ENCODE peak calls at places on chromosomes 3 and 15, in six cellular contexts. H is islet precursor cell, J is breast epithelium, B is left ventricle myocardium inferior, M is Caki2, D is pons. C is an unnamed sample.

GRCh38 chr3:62098646-62099365 is 274.5 kb downstream of the FEZF2 start:
- DNase-seq in H (no peak), J (no peak), B (no peak), M (no peak), D (no peak), C (no peak)

GRCh38 chr3:143586565-143586964 is 261.7 kb downstream of the SLC9A9 start:
- DNase-seq in H (no peak), J (peak; percentile 41), B (no peak), M (no peak), D (no peak), C (peak; percentile 77)

GRCh38 chr3:66554178-66554577 is 53.4 kb upstream of the LRIG1 start:
- DNase-seq in H (no peak), J (no peak), B (no peak), M (peak; percentile 5), D (no peak), C (no peak)

GRCh38 chr15:39594056-39594763 is 13.3 kb downstream of the THBS1 start:
- DNase-seq in H (no peak), J (no peak), B (no peak), M (no peak), D (no peak), C (no peak)

GRCh38 chr15:45456212-45457106 is 66.1 kb downstream of the SLC30A4 start:
- DNase-seq in H (peak; percentile 98), J (peak; percentile 94), B (no peak), M (peak; percentile 86), D (peak; percentile 55), C (no peak)

GRCh38 chr3:105700575-105700974 is 168.2 kb downstream of the CBLB start:
- DNase-seq in H (no peak), J (no peak), B (no peak), M (no peak), D (no peak), C (no peak)

GRCh38 chr15:95416576-95416975 is 913.9 kb upstream of the NR2F2 start:
- DNase-seq in H (no peak), J (no peak), B (no peak), M (no peak), D (no peak), C (no peak)

GRCh38 chr15:52787549-52788098 is 2.5 kb downstream of the ONECUT1 start:
- DNase-seq in H (no peak), J (no peak), B (no peak), M (no peak), D (no peak), C (no peak)

GRCh38 chr3:49016414-49017228 is 1.8 kb downstream of the DALRD3 start:
- DNase-seq in H (no peak), J (no peak), B (no peak), M (no peak), D (no peak), C (no peak)

GRCh38 chr15:90865702-90866101 is 2.7 kb upstream of the FURIN start:
- DNase-seq in H (no peak), J (no peak), B (no peak), M (no peak), D (no peak), C (no peak)

GRCh38 chr3:114557791-114558190 is 264.0 kb downstream of the TIGIT start:
- DNase-seq in H (no peak), J (no peak), B (no peak), M (no peak), D (no peak), C (no peak)

GRCh38 chr15:29840054-29840453 is 17.8 kb upstream of the TJP1 start:
- DNase-seq in H (no peak), J (no peak), B (no peak), M (no peak), D (no peak), C (no peak)

GRCh38 chr15:101811902-101812301 is at the start of gene OR4F15:
- DNase-seq in H (no peak), J (no peak), B (no peak), M (no peak), D (no peak), C (no peak)

GRCh38 chr15:42348083-42348482 is 11.2 kb upstream of the CAPN3 start:
- DNase-seq in H (no peak), J (no peak), B (no peak), M (no peak), D (no peak), C (no peak)

GRCh38 chr15:100180921-100181320 is 160.9 kb downstream of the ADAMTS17 start:
- DNase-seq in H (no peak), J (no peak), B (no peak), M (no peak), D (no peak), C (no peak)

GRCh38 chr3:41974223-41974622 is 12.3 kb upstream of the ULK4 start:
- DNase-seq in H (no peak), J (no peak), B (no peak), M (no peak), D (no peak), C (no peak)

GRCh38 chr3:156761713-156762575 is 64.2 kb upstream of the LEKR1 start:
- DNase-seq in H (no peak), J (no peak), B (no peak), M (no peak), D (no peak), C (no peak)

GRCh38 chr3:154428369-154429206 is 1.4 kb downstream of the GPR149 start:
- DNase-seq in H (peak; percentile 70), J (no peak), B (no peak), M (no peak), D (no peak), C (no peak)

GRCh38 chr3:54165865-54166264 is 43.5 kb downstream of the CACNA2D3 start:
- DNase-seq in H (peak; percentile 12), J (no peak), B (peak; percentile 26), M (no peak), D (no peak), C (no peak)

GRCh38 chr15:35752134-35752466 is 206.1 kb upstream of the DPH6 start:
- DNase-seq in H (no peak), J (no peak), B (no peak), M (no peak), D (no peak), C (no peak)

GRCh38 chr3:193780810-193781472 is 187.9 kb downstream of the OPA1 start:
- DNase-seq in H (peak; percentile 97), J (peak; percentile 67), B (peak; percentile 69), M (peak; percentile 72), D (peak; percentile 79), C (peak; percentile 37)

GRCh38 chr3:11498646-11499045 is 145.1 kb downstream of the VGLL4 start:
- DNase-seq in H (peak; percentile 56), J (no peak), B (peak; percentile 68), M (peak; percentile 45), D (no peak), C (no peak)

GRCh38 chr3:151384741-151385174 is at the start of gene P2RY12:
- DNase-seq in H (no peak), J (no peak), B (no peak), M (no peak), D (peak; percentile 89), C (no peak)

GRCh38 chr15:63551400-63551799 is 45.8 kb upstream of the FBXL22 start:
- DNase-seq in H (no peak), J (no peak), B (no peak), M (no peak), D (no peak), C (no peak)

GRCh38 chr15:40776537-40777141 is 6.9 kb downstream of the C15orf62 start:
- DNase-seq in H (no peak), J (peak; percentile 93), B (no peak), M (peak; percentile 66), D (no peak), C (no peak)